ENCODE peak calls at places on chromosomes 12 and 14, in eight cellular contexts. D, H, X, F, I, G, J and S are unnamed samples.

GRCh38 chr12:104372048-104372720 is 68.6 kb downstream of the EID3 start:
- DNase-seq in D (no peak), H (no peak), X (no peak), F (no peak), I (no peak), G (no peak), J (no peak), S (no peak)

GRCh38 chr14:103087343-103087835 is 3.4 kb downstream of the LBHD2 start:
- DNase-seq in D (no peak), H (no peak), X (peak; percentile 82), F (no peak), I (no peak), G (no peak), J (no peak), S (no peak)

GRCh38 chr12:25319233-25319984 is 68.7 kb upstream of the KRAS start:
- DNase-seq in D (no peak), H (no peak), X (no peak), F (no peak), I (no peak), G (no peak), J (no peak), S (no peak)

GRCh38 chr14:93013368-93013719 is 90.4 kb downstream of the CHGA start:
- DNase-seq in D (no peak), H (no peak), X (no peak), F (no peak), I (no peak), G (peak; percentile 3), J (no peak), S (no peak)

GRCh38 chr12:48002773-48003218 is 1.5 kb downstream of the COL2A1 start:
- DNase-seq in D (no peak), H (peak; percentile 68), X (peak; percentile 80), F (no peak), I (no peak), G (peak; percentile 42), J (peak; percentile 35), S (peak; percentile 67)

GRCh38 chr12:52207895-52208294 is 16.1 kb upstream of the KRT80 start:
- DNase-seq in D (peak; percentile 32), H (no peak), X (no peak), F (no peak), I (no peak), G (no peak), J (no peak), S (no peak)

GRCh38 chr12:32134144-32134888 is 27.7 kb downstream of the BICD1 start:
- DNase-seq in D (peak; percentile 19), H (no peak), X (no peak), F (peak; percentile 54), I (peak; percentile 3), G (no peak), J (no peak), S (no peak)

GRCh38 chr12:67784831-67785230 is 136.3 kb downstream of the DYRK2 start:
- DNase-seq in D (no peak), H (no peak), X (no peak), F (no peak), I (no peak), G (no peak), J (no peak), S (no peak)

GRCh38 chr12:18752280-18752920 is 14.5 kb downstream of the CAPZA3 start:
- DNase-seq in D (no peak), H (peak; percentile 52), X (no peak), F (no peak), I (no peak), G (peak; percentile 44), J (no peak), S (no peak)

GRCh38 chr12:130127909-130128763 is 34.1 kb upstream of the FZD10 start:
- DNase-seq in D (no peak), H (no peak), X (no peak), F (no peak), I (no peak), G (no peak), J (no peak), S (no peak)

GRCh38 chr14:49546766-49547165 is 39.4 kb downstream of the RPS29 start:
- DNase-seq in D (no peak), H (no peak), X (no peak), F (no peak), I (no peak), G (no peak), J (no peak), S (no peak)

GRCh38 chr14:102390486-102390885 is 27.7 kb downstream of the TECPR2 start:
- DNase-seq in D (peak; percentile 28), H (no peak), X (no peak), F (no peak), I (no peak), G (no peak), J (no peak), S (no peak)

GRCh38 chr14:20601522-20601921 is 10.3 kb upstream of the RNASE12 start:
- DNase-seq in D (no peak), H (no peak), X (no peak), F (no peak), I (no peak), G (no peak), J (no peak), S (no peak)

GRCh38 chr12:20305470-20305869 is 62.9 kb upstream of the PDE3A start:
- DNase-seq in D (no peak), H (no peak), X (no peak), F (no peak), I (no peak), G (no peak), J (no peak), S (no peak)

GRCh38 chr14:98803196-98803595 is 468.8 kb downstream of the BCL11B start:
- DNase-seq in D (no peak), H (no peak), X (no peak), F (no peak), I (no peak), G (no peak), J (no peak), S (no peak)

GRCh38 chr12:181921-182320 is 32.0 kb downstream of the SLC6A12 start:
- DNase-seq in D (no peak), H (no peak), X (no peak), F (no peak), I (no peak), G (no peak), J (no peak), S (no peak)

GRCh38 chr12:65891987-65892481 is 67.8 kb downstream of the HMGA2 start:
- DNase-seq in D (peak; percentile 56), H (no peak), X (peak; percentile 21), F (no peak), I (no peak), G (no peak), J (peak; percentile 88), S (no peak)

GRCh38 chr12:130710001-130710732 is 5.9 kb downstream of the RIMBP2 start:
- DNase-seq in D (no peak), H (no peak), X (no peak), F (no peak), I (no peak), G (no peak), J (no peak), S (no peak)

GRCh38 chr12:117080707-117081141 is 18.5 kb downstream of the TESC start:
- DNase-seq in D (no peak), H (no peak), X (no peak), F (no peak), I (no peak), G (peak; percentile 25), J (no peak), S (no peak)

GRCh38 chr14:77554816-77555599 is 56.4 kb upstream of the ISM2 start:
- DNase-seq in D (no peak), H (no peak), X (no peak), F (no peak), I (no peak), G (no peak), J (no peak), S (no peak)

GRCh38 chr14:76729953-76730505 is 31.2 kb upstream of the VASH1 start:
- DNase-seq in D (no peak), H (no peak), X (no peak), F (no peak), I (no peak), G (no peak), J (no peak), S (no peak)

GRCh38 chr12:38162013-38162412 is 154.6 kb upstream of the ALG10B start:
- DNase-seq in D (no peak), H (no peak), X (no peak), F (no peak), I (no peak), G (no peak), J (no peak), S (no peak)

GRCh38 chr14:104117341-104118005 is 20.9 kb upstream of the KIF26A start:
- DNase-seq in D (no peak), H (no peak), X (peak; percentile 56), F (no peak), I (no peak), G (no peak), J (no peak), S (peak; percentile 44)

GRCh38 chr12:2251485-2252179 is 198.8 kb downstream of the CACNA1C start:
- DNase-seq in D (no peak), H (no peak), X (no peak), F (no peak), I (no peak), G (peak; percentile 12), J (no peak), S (no peak)

GRCh38 chr14:101116486-101117130 is 213.1 kb upstream of the RTL1 start:
- DNase-seq in D (no peak), H (no peak), X (no peak), F (no peak), I (no peak), G (no peak), J (no peak), S (no peak)

GRCh38 chr14:100649173-100649519 is 61.9 kb upstream of the BEGAIN start:
- DNase-seq in D (no peak), H (no peak), X (no peak), F (no peak), I (no peak), G (no peak), J (no peak), S (no peak)

GRCh38 chr12:25965682-25966081 is 7.2 kb downstream of the RASSF8 start:
- DNase-seq in D (no peak), H (no peak), X (no peak), F (no peak), I (no peak), G (no peak), J (no peak), S (no peak)

GRCh38 chr12:78035913-78036658 is 205.4 kb downstream of the NAV3 start:
- DNase-seq in D (no peak), H (peak; percentile 15), X (peak; percentile 49), F (no peak), I (no peak), G (no peak), J (no peak), S (no peak)

GRCh38 chr12:1948883-1949282 is 30.4 kb upstream of the CACNA2D4 start:
- DNase-seq in D (no peak), H (no peak), X (no peak), F (no peak), I (no peak), G (no peak), J (no peak), S (no peak)